ENCODE peak calls at places on chromosome 6, in ten cellular contexts. B, O, X, R, K, M, Z, P, H and I are unnamed samples.

GRCh38 chr6:32181148-32181702 is 2.8 kb downstream of the AGER start:
- DNase-seq in X (peak), O (peak), H (no peak), P (no peak), M (no peak), B (no peak), K (no peak), R (no peak), Z (no peak), I (no peak)

GRCh38 chr6:44047179-44047546 is 80.1 kb downstream of the MRPL14 start:
- DNase-seq in H (no peak), P (no peak), B (no peak), Z (no peak), R (no peak), X (no peak), O (no peak), K (no peak), M (peak), I (no peak)

GRCh38 chr6:57137392-57137791 is 34.7 kb upstream of the BAG2 start:
- DNase-seq in X (no peak), P (no peak), R (no peak), B (no peak), Z (no peak), H (no peak), K (no peak), O (no peak), M (no peak), I (no peak)

GRCh38 chr6:170278743-170279094 is 12.2 kb downstream of the DLL1 start:
- DNase-seq in B (no peak), R (no peak), M (no peak), K (no peak), P (no peak), H (no peak), X (peak), Z (no peak), O (no peak), I (no peak)

GRCh38 chr6:167825759-167826229 is 917 bp upstream of the AFDN start:
- DNase-seq in B (no peak), X (peak), K (peak), H (no peak), O (peak), R (peak), P (no peak), M (peak), Z (peak), I (peak)

GRCh38 chr6:79261666-79262065 is 27.2 kb upstream of the HMGN3 start:
- DNase-seq in R (no peak), B (no peak), X (no peak), K (no peak), M (no peak), H (no peak), Z (no peak), P (no peak), O (no peak), I (no peak)

GRCh38 chr6:75458895-75459294 is 34.7 kb downstream of the FILIP1 start:
- DNase-seq in Z (peak), H (no peak), X (no peak), K (no peak), B (no peak), M (no peak), O (no peak), P (peak), R (no peak), I (no peak)

GRCh38 chr6:41642960-41643898 is 5.0 kb downstream of the MDFI start:
- DNase-seq in O (no peak), H (no peak), R (no peak), X (peak), K (no peak), B (no peak), P (no peak), M (no peak), Z (no peak), I (no peak)

GRCh38 chr6:28380381-28380780 is 19.2 kb downstream of the ZSCAN12 start:
- DNase-seq in Z (no peak), X (no peak), K (no peak), H (no peak), B (no peak), O (no peak), M (no peak), P (no peak), R (no peak), I (no peak)

GRCh38 chr6:34389034-34389433 is 3.4 kb downstream of the NUDT3 start:
- DNase-seq in Z (no peak), K (no peak), H (no peak), B (no peak), M (no peak), P (no peak), R (no peak), X (no peak), O (no peak), I (no peak)

GRCh38 chr6:3904518-3904917 is 55.3 kb downstream of the FAM50B start:
- DNase-seq in M (no peak), R (no peak), B (no peak), Z (no peak), K (no peak), X (no peak), O (no peak), H (no peak), P (no peak), I (no peak)

GRCh38 chr6:16057411-16057810 is 71.5 kb upstream of the MYLIP start:
- DNase-seq in M (no peak), B (no peak), O (no peak), P (no peak), X (no peak), K (no peak), R (no peak), H (no peak), Z (peak), I (no peak)

GRCh38 chr6:109308018-109308492 is 74.2 kb downstream of the CD164 start:
- DNase-seq in Z (peak), P (peak), M (no peak), R (no peak), X (peak), O (peak), B (no peak), K (no peak), H (no peak), I (no peak)

GRCh38 chr6:90445533-90446108 is 141.3 kb downstream of the MAP3K7 start:
- DNase-seq in B (no peak), P (no peak), H (no peak), K (no peak), O (no peak), M (no peak), Z (no peak), X (no peak), R (no peak), I (no peak)

GRCh38 chr6:144335914-144336313 is 50.8 kb downstream of the UTRN start:
- DNase-seq in X (no peak), M (no peak), R (no peak), B (peak), Z (peak), H (no peak), P (no peak), O (no peak), K (peak), I (no peak)

GRCh38 chr6:90274481-90275030 is 22.1 kb downstream of the BACH2 start:
- DNase-seq in K (no peak), O (no peak), M (no peak), Z (no peak), P (no peak), R (no peak), H (peak), X (no peak), B (peak), I (peak)

GRCh38 chr6:110476046-110476849 is at the start of gene SLC22A16:
- DNase-seq in B (no peak), P (peak), K (no peak), X (no peak), O (no peak), H (no peak), R (no peak), M (peak), Z (no peak), I (no peak)

GRCh38 chr6:85047818-85048217 is 283.4 kb upstream of the TBX18 start:
- DNase-seq in X (no peak), M (no peak), B (no peak), P (no peak), Z (peak), O (no peak), H (no peak), R (no peak), K (no peak), I (no peak)

GRCh38 chr6:151269318-151269995 is 29.7 kb downstream of the AKAP12 start:
- DNase-seq in R (no peak), Z (peak), B (no peak), X (no peak), H (no peak), O (no peak), P (peak), K (no peak), M (no peak), I (no peak)

GRCh38 chr6:143232849-143233248 is 172.2 kb downstream of the AIG1 start:
- DNase-seq in R (peak), X (no peak), O (peak), B (peak), Z (peak), H (no peak), M (peak), K (peak), P (peak), I (no peak)

GRCh38 chr6:148166339-148166949 is 176.2 kb upstream of the SASH1 start:
- DNase-seq in R (peak), P (peak), H (no peak), K (no peak), X (no peak), B (peak), M (no peak), O (no peak), Z (peak), I (no peak)

GRCh38 chr6:81557811-81558210 is 194.7 kb downstream of the TENT5A start:
- DNase-seq in P (no peak), Z (no peak), R (no peak), B (no peak), M (no peak), O (no peak), H (no peak), X (no peak), K (no peak), I (no peak)

GRCh38 chr6:26105109-26105730 is 18.0 kb downstream of the HFE start:
- DNase-seq in Z (no peak), M (no peak), X (no peak), H (no peak), O (no peak), R (no peak), B (peak), P (no peak), K (no peak), I (no peak)

GRCh38 chr6:124223596-124223995 is 419.9 kb downstream of the NKAIN2 start:
- DNase-seq in M (no peak), Z (peak), B (no peak), X (no peak), O (no peak), H (no peak), K (no peak), P (peak), R (no peak), I (no peak)

GRCh38 chr6:55438217-55438616 is 110.9 kb downstream of the GFRAL start:
- DNase-seq in M (no peak), P (no peak), R (no peak), H (no peak), X (no peak), O (no peak), B (no peak), Z (no peak), K (no peak), I (no peak)

GRCh38 chr6:36980129-36980528 is 5.9 kb downstream of the MTCH1 start:
- DNase-seq in Z (no peak), O (no peak), H (no peak), P (no peak), X (no peak), R (no peak), K (no peak), B (no peak), M (peak), I (no peak)

GRCh38 chr6:63897952-63898351 is 262.4 kb downstream of the PHF3 start:
- DNase-seq in X (no peak), Z (no peak), K (no peak), B (no peak), M (peak), H (no peak), O (no peak), R (no peak), P (peak), I (no peak)

GRCh38 chr6:80158478-80158989 is 52.1 kb downstream of the BCKDHB start:
- DNase-seq in B (no peak), O (no peak), P (no peak), K (no peak), M (no peak), X (no peak), H (no peak), R (no peak), Z (no peak), I (no peak)

GRCh38 chr6:142279350-142280180 is 22.2 kb upstream of the ADGRG6 start:
- DNase-seq in P (peak), Z (peak), H (no peak), B (no peak), M (no peak), K (no peak), X (no peak), O (no peak), R (no peak), I (no peak)

GRCh38 chr6:42010185-42010872 is 40.0 kb upstream of the TAF8 start:
- DNase-seq in P (peak), Z (no peak), K (no peak), R (no peak), M (no peak), O (no peak), H (no peak), B (peak), X (no peak), I (no peak)

GRCh38 chr6:113103618-113104390 is 753.3 kb upstream of the MARCKS start:
- DNase-seq in K (no peak), B (no peak), Z (peak), O (no peak), H (no peak), R (no peak), P (peak), X (no peak), M (no peak), I (no peak)

GRCh38 chr6:43720999-43721398 is 33.4 kb upstream of the MRPS18A start:
- DNase-seq in P (no peak), X (no peak), M (no peak), R (no peak), K (no peak), H (no peak), Z (no peak), B (no peak), O (no peak), I (no peak)

GRCh38 chr6:90811596-90812226 is 224.8 kb upstream of the MAP3K7 start:
- DNase-seq in R (peak), X (no peak), H (no peak), K (no peak), P (no peak), Z (no peak), O (no peak), M (no peak), B (no peak), I (no peak)